ENCODE peak calls at places on chromosomes 16 and 17, in ten cellular contexts. One of them, this sample, is unnamed.
A peak's percentile ranks its signal among the peaks of the same experiment; 100 is the strongest.

GRCh38 chr16:88701541-88702363 is 4.5 kb downstream of the RNF166 start:
- DNase-seq in PC-9: no peak
- DNase-seq in IMR-90: no peak
- DNase-seq in stomach: no peak
- DNase-seq in spleen: peak; percentile 88
- DNase-seq in tibial artery: no peak
- DNase-seq in tibial nerve: no peak
- DNase-seq in H9: no peak
- DNase-seq in PC-3: no peak
- DNase-seq in lung: no peak
- DNase-seq in this sample: peak; percentile 45

GRCh38 chr17:44191941-44192496 is 5.2 kb downstream of the TMUB2 start:
- DNase-seq in tibial artery: no peak
- DNase-seq in lung: no peak
- DNase-seq in stomach: no peak
- DNase-seq in IMR-90: no peak
- DNase-seq in tibial nerve: no peak
- DNase-seq in PC-3: peak; percentile 26
- DNase-seq in H9: peak; percentile 89
- DNase-seq in PC-9: no peak
- DNase-seq in spleen: no peak
- DNase-seq in this sample: no peak

GRCh38 chr17:28949185-28950016 is 1.9 kb downstream of the PHF12 start:
- DNase-seq in lung: peak; percentile 71
- DNase-seq in stomach: peak; percentile 58
- DNase-seq in tibial artery: peak; percentile 83
- DNase-seq in PC-3: peak; percentile 26
- DNase-seq in IMR-90: no peak
- DNase-seq in H9: peak; percentile 72
- DNase-seq in spleen: peak; percentile 95
- DNase-seq in PC-9: peak; percentile 50
- DNase-seq in tibial nerve: peak; percentile 59
- DNase-seq in this sample: peak; percentile 66

GRCh38 chr16:65934443-65934842 is 432.0 kb upstream of the CDH5 start:
- DNase-seq in H9: no peak
- DNase-seq in tibial nerve: no peak
- DNase-seq in stomach: no peak
- DNase-seq in PC-9: no peak
- DNase-seq in tibial artery: no peak
- DNase-seq in PC-3: no peak
- DNase-seq in spleen: no peak
- DNase-seq in lung: no peak
- DNase-seq in IMR-90: no peak
- DNase-seq in this sample: no peak

GRCh38 chr17:81572499-81573030 is 20.4 kb upstream of the FAAP100 start:
- DNase-seq in H9: no peak
- DNase-seq in tibial nerve: no peak
- DNase-seq in spleen: no peak
- DNase-seq in tibial artery: no peak
- DNase-seq in lung: no peak
- DNase-seq in IMR-90: no peak
- DNase-seq in stomach: no peak
- DNase-seq in PC-9: no peak
- DNase-seq in PC-3: no peak
- DNase-seq in this sample: no peak

GRCh38 chr16:70454221-70455034 is at the start of gene FCSK:
- DNase-seq in tibial artery: peak; percentile 75
- DNase-seq in IMR-90: peak; percentile 60
- DNase-seq in PC-9: peak; percentile 67
- DNase-seq in PC-3: peak; percentile 45
- DNase-seq in H9: peak; percentile 84
- DNase-seq in spleen: peak; percentile 93
- DNase-seq in tibial nerve: peak; percentile 53
- DNase-seq in lung: peak; percentile 62
- DNase-seq in stomach: peak; percentile 64
- DNase-seq in this sample: peak; percentile 56

GRCh38 chr17:71830916-71831315 is 289.9 kb upstream of the SOX9 start:
- DNase-seq in stomach: no peak
- DNase-seq in PC-9: no peak
- DNase-seq in tibial artery: no peak
- DNase-seq in PC-3: no peak
- DNase-seq in spleen: no peak
- DNase-seq in IMR-90: no peak
- DNase-seq in H9: peak; percentile 82
- DNase-seq in lung: no peak
- DNase-seq in tibial nerve: no peak
- DNase-seq in this sample: no peak

GRCh38 chr16:72932050-72932449 is 115.9 kb downstream of the ZFHX3 start:
- DNase-seq in PC-3: no peak
- DNase-seq in tibial nerve: no peak
- DNase-seq in PC-9: no peak
- DNase-seq in stomach: no peak
- DNase-seq in tibial artery: no peak
- DNase-seq in spleen: no peak
- DNase-seq in IMR-90: peak; percentile 17
- DNase-seq in lung: no peak
- DNase-seq in H9: no peak
- DNase-seq in this sample: no peak

GRCh38 chr17:38577645-38578173 is 28.0 kb downstream of the SRCIN1 start:
- DNase-seq in PC-3: no peak
- DNase-seq in IMR-90: no peak
- DNase-seq in spleen: no peak
- DNase-seq in PC-9: no peak
- DNase-seq in tibial artery: no peak
- DNase-seq in H9: no peak
- DNase-seq in tibial nerve: no peak
- DNase-seq in stomach: no peak
- DNase-seq in lung: no peak
- DNase-seq in this sample: no peak

GRCh38 chr17:38578229-38578628 is 27.5 kb downstream of the SRCIN1 start:
- DNase-seq in PC-9: no peak
- DNase-seq in H9: peak; percentile 95
- DNase-seq in tibial nerve: no peak
- DNase-seq in lung: no peak
- DNase-seq in tibial artery: no peak
- DNase-seq in PC-3: no peak
- DNase-seq in stomach: no peak
- DNase-seq in IMR-90: no peak
- DNase-seq in spleen: no peak
- DNase-seq in this sample: no peak

GRCh38 chr17:38582069-38582468 is 23.7 kb downstream of the SRCIN1 start:
- DNase-seq in PC-3: no peak
- DNase-seq in tibial artery: no peak
- DNase-seq in spleen: no peak
- DNase-seq in tibial nerve: no peak
- DNase-seq in PC-9: no peak
- DNase-seq in H9: no peak
- DNase-seq in stomach: no peak
- DNase-seq in lung: no peak
- DNase-seq in IMR-90: no peak
- DNase-seq in this sample: no peak

GRCh38 chr17:38578641-38579480 is 26.9 kb downstream of the SRCIN1 start:
- DNase-seq in PC-3: no peak
- DNase-seq in tibial nerve: no peak
- DNase-seq in spleen: no peak
- DNase-seq in H9: no peak
- DNase-seq in tibial artery: no peak
- DNase-seq in lung: no peak
- DNase-seq in IMR-90: no peak
- DNase-seq in stomach: no peak
- DNase-seq in PC-9: no peak
- DNase-seq in this sample: no peak

GRCh38 chr17:38579934-38580333 is 25.8 kb downstream of the SRCIN1 start:
- DNase-seq in PC-3: peak; percentile 37
- DNase-seq in PC-9: peak; percentile 43
- DNase-seq in stomach: peak; percentile 34
- DNase-seq in tibial artery: no peak
- DNase-seq in spleen: no peak
- DNase-seq in lung: no peak
- DNase-seq in IMR-90: peak; percentile 13
- DNase-seq in tibial nerve: no peak
- DNase-seq in H9: peak; percentile 89
- DNase-seq in this sample: peak; percentile 13
- TF ChIP-seq CTCF in PC-3: peak; percentile 19
- TF ChIP-seq CTCF in PC-9: no peak
- TF ChIP-seq CTCF in stomach: no peak
- TF ChIP-seq CTCF in tibial artery: no peak
- TF ChIP-seq CTCF in spleen: no peak
- TF ChIP-seq CTCF in lung: no peak
- TF ChIP-seq CTCF in IMR-90: peak; percentile 2
- TF ChIP-seq CTCF in tibial nerve: no peak
- TF ChIP-seq CTCF in H9: peak; percentile 60
- TF ChIP-seq CTCF in this sample: no peak

DNA sequence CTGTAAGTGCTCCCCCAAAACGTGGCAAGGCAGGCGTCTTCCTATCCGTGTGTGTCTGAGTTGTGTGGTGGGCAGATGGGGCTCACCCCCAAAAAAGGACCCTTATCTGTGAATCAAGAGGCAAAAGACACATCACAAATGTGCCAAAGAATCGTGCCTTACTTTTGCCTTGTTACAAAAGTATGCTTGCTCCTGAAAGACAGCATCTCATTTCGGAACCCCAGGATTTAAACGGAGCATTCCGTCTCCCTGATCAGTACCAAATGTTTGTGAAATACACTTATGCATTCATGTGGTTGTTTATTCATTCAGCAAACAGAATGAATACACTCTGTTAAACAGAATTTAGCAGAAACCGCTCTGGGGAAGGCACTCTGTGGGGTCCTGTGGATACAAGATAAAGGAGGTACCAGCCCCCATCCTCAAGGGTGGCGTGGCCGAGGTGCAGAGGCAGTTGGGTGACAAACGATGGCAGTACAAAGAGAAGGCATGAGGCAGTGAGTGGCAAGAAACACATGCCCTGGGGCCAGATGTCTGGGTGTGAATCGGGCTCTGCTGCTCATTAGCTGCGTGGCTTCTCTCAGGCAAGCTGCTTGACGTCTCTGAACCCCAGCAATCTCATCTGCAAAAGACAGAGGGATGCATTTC is 649 bp downstream of the WFDC1 start:
- DNase-seq in tibial nerve: no peak
- DNase-seq in PC-9: no peak
- DNase-seq in PC-3: no peak
- DNase-seq in stomach: no peak
- DNase-seq in H9: no peak
- DNase-seq in spleen: no peak
- DNase-seq in lung: no peak
- DNase-seq in tibial artery: no peak
- DNase-seq in IMR-90: peak; percentile 16
- DNase-seq in this sample: no peak
- H3K4me1 ChIP-seq in tibial nerve: no peaks in the 10 kb centered on the region
- H3K4me1 ChIP-seq in PC-9: no peaks in the 10 kb centered on the region
- H3K4me1 ChIP-seq in PC-3: no peaks in the 10 kb centered on the region
- H3K4me1 ChIP-seq in stomach: peaks cover 35% of the 10 kb centered on the region
- H3K4me1 ChIP-seq in H9: peaks cover 7% of the 10 kb centered on the region
- H3K4me1 ChIP-seq in spleen: peaks cover 34% of the 10 kb centered on the region
- H3K4me1 ChIP-seq in lung: no peaks in the 10 kb centered on the region
- H3K4me1 ChIP-seq in tibial artery: peaks cover 45% of the 10 kb centered on the region
- H3K4me1 ChIP-seq in IMR-90: peaks cover 48% of the 10 kb centered on the region
- H3K4me1 ChIP-seq in this sample: peaks cover 19% of the 10 kb centered on the region

GRCh38 chr17:19013806-19014627 is 9.5 kb upstream of the FAM83G start:
- DNase-seq in stomach: no peak
- DNase-seq in H9: no peak
- DNase-seq in IMR-90: no peak
- DNase-seq in tibial nerve: no peak
- DNase-seq in PC-9: no peak
- DNase-seq in PC-3: no peak
- DNase-seq in tibial artery: no peak
- DNase-seq in spleen: peak; percentile 18
- DNase-seq in lung: no peak
- DNase-seq in this sample: no peak

GRCh38 chr17:19012171-19013080 is 7.9 kb upstream of the FAM83G start:
- DNase-seq in PC-9: no peak
- DNase-seq in stomach: no peak
- DNase-seq in spleen: peak; percentile 66
- DNase-seq in lung: no peak
- DNase-seq in tibial artery: no peak
- DNase-seq in IMR-90: no peak
- DNase-seq in tibial nerve: no peak
- DNase-seq in PC-3: no peak
- DNase-seq in H9: no peak
- DNase-seq in this sample: no peak

GRCh38 chr17:19014628-19015215 is 10.2 kb upstream of the FAM83G start:
- DNase-seq in stomach: no peak
- DNase-seq in PC-9: no peak
- DNase-seq in tibial nerve: no peak
- DNase-seq in IMR-90: no peak
- DNase-seq in H9: no peak
- DNase-seq in PC-3: no peak
- DNase-seq in tibial artery: no peak
- DNase-seq in spleen: peak; percentile 65
- DNase-seq in lung: no peak
- DNase-seq in this sample: no peak

GRCh38 chr17:19011581-19011980 is 7.0 kb upstream of the FAM83G start:
- DNase-seq in PC-9: no peak
- DNase-seq in tibial artery: no peak
- DNase-seq in PC-3: no peak
- DNase-seq in stomach: no peak
- DNase-seq in H9: no peak
- DNase-seq in tibial nerve: no peak
- DNase-seq in IMR-90: no peak
- DNase-seq in spleen: peak; percentile 33
- DNase-seq in lung: no peak
- DNase-seq in this sample: no peak

DNA sequence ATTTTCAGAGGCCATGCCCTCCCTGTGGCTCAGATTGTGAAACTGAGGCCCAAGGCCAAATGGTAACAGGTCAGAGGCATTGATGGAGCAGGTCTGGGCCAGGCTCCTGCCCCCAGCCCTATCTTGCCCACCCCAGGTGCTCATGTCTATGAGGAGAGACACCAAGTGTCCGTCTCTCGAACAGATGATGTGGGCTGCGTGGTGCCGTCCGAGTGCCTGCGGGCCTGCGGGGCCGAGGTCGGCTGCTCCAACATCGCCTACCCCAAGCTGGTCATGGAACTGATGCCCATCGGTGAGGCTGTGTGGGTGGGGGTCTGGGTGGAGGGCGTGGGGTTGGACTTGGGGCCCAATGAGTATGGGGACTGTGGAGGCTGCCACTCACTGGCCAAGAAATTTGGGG is 8.7 kb upstream of the FAM83G start:
- DNase-seq in lung: no peak
- DNase-seq in IMR-90: no peak
- DNase-seq in stomach: no peak
- DNase-seq in H9: no peak
- DNase-seq in PC-3: no peak
- DNase-seq in tibial nerve: no peak
- DNase-seq in spleen: peak; percentile 50
- DNase-seq in PC-9: no peak
- DNase-seq in tibial artery: no peak
- DNase-seq in this sample: no peak
- TF ChIP-seq CTCF in lung: no peak
- TF ChIP-seq CTCF in IMR-90: no peak
- TF ChIP-seq CTCF in stomach: no peak
- TF ChIP-seq CTCF in H9: no peak
- TF ChIP-seq CTCF in PC-3: no peak
- TF ChIP-seq CTCF in tibial nerve: no peak
- TF ChIP-seq CTCF in spleen: no peak
- TF ChIP-seq CTCF in PC-9: no peak
- TF ChIP-seq CTCF in tibial artery: no peak
- TF ChIP-seq CTCF in this sample: no peak

DNA sequence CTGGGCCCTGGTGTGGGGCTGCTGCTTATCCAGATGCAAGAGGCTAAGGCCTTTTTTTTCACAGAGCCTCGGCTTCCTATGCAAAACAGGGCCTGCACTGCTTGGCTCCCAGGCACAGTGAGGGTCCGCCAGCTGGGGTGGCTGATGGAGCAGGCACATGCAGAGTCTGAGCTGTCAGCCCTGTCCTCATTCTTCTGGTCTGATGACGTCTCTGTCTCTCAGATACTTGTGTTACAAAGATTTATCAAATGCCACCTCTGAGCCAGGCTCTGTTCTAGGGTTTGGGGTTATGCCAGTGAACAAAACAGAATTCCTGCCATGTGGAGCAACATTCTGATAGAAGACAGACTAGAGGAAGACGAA is 4.8 kb downstream of the RNF40 start:
- DNase-seq in tibial nerve: no peak
- DNase-seq in IMR-90: no peak
- DNase-seq in tibial artery: no peak
- DNase-seq in PC-3: no peak
- DNase-seq in lung: no peak
- DNase-seq in PC-9: no peak
- DNase-seq in H9: no peak
- DNase-seq in stomach: no peak
- DNase-seq in spleen: no peak
- DNase-seq in this sample: no peak
- H3K4me1 ChIP-seq in tibial nerve: peaks cover 3% of the 10 kb centered on the region
- H3K4me1 ChIP-seq in IMR-90: peaks cover 7% of the 10 kb centered on the region
- H3K4me1 ChIP-seq in tibial artery: peaks cover 26% of the 10 kb centered on the region
- H3K4me1 ChIP-seq in PC-3: peaks cover 11% of the 10 kb centered on the region
- H3K4me1 ChIP-seq in lung: peaks cover 8% of the 10 kb centered on the region
- H3K4me1 ChIP-seq in PC-9: peaks cover 13% of the 10 kb centered on the region
- H3K4me1 ChIP-seq in H9: no peaks in the 10 kb centered on the region
- H3K4me1 ChIP-seq in stomach: peaks cover 21% of the 10 kb centered on the region
- H3K4me1 ChIP-seq in spleen: peaks cover 53% of the 10 kb centered on the region
- H3K4me1 ChIP-seq in this sample: peaks cover 17% of the 10 kb centered on the region